ENCODE peak calls at places on chromosomes 1 and 21, in five cellular contexts. M is GM12865, K is thoracic aorta, I is RCC 7860, N is DMS153. A is an unnamed sample.

GRCh38 chr21:37811711-37812110 is 104.5 kb downstream of the KCNJ6 start:
- DNase-seq in M (no peak), I (no peak), N (no peak), K (no peak), A (no peak)

GRCh38 chr21:34344058-34344425 is 19.8 kb upstream of the KCNE2 start:
- DNase-seq in N (no peak), K (no peak), M (no peak), I (no peak), A (no peak)

GRCh38 chr1:117077267-117077666 is 17.1 kb downstream of the TTF2 start:
- DNase-seq in I (peak; percentile 97), K (no peak), N (no peak), M (no peak), A (no peak)

GRCh38 chr1:77170687-77171086 is 48.5 kb downstream of the PIGK start:
- DNase-seq in I (no peak), K (no peak), M (no peak), N (no peak), A (no peak)

GRCh38 chr1:233440952-233441401 is 113.5 kb downstream of the MAP3K21 start:
- DNase-seq in N (peak; percentile 3), I (peak; percentile 65), M (peak; percentile 74), K (no peak), A (peak; percentile 66)

GRCh38 chr1:221435510-221435909 is 306.4 kb downstream of the DUSP10 start:
- DNase-seq in N (peak; percentile 65), I (peak; percentile 69), M (peak; percentile 56), K (no peak), A (peak; percentile 62)

GRCh38 chr1:180267761-180268555 is 37.9 kb downstream of the LHX4 start:
- DNase-seq in K (no peak), I (no peak), N (no peak), M (no peak), A (no peak)

GRCh38 chr1:192830596-192831241 is 21.9 kb downstream of the RGS2 start:
- DNase-seq in K (no peak), N (no peak), I (no peak), M (no peak), A (no peak)

GRCh38 chr1:45111239-45111638 is 95.2 kb downstream of the ZSWIM5 start:
- DNase-seq in N (no peak), M (no peak), K (no peak), I (peak; percentile 1), A (no peak)

GRCh38 chr1:39787468-39787867 is 1.2 kb downstream of the BMP8B start:
- DNase-seq in K (no peak), M (no peak), I (no peak), N (no peak), A (no peak)

GRCh38 chr1:24503870-24504523 is 1.4 kb downstream of the RCAN3 start:
- DNase-seq in M (no peak), I (no peak), N (no peak), K (no peak), A (no peak)

GRCh38 chr1:23727362-23727811 is 15.9 kb upstream of the ELOA start:
- DNase-seq in K (no peak), I (no peak), M (peak; percentile 80), N (peak; percentile 46), A (peak; percentile 52)

GRCh38 chr1:93519196-93519825 is 71.4 kb downstream of the FNBP1L start:
- DNase-seq in K (no peak), M (no peak), N (no peak), I (peak; percentile 29), A (no peak)

GRCh38 chr1:2821970-2822620 is 20.6 kb upstream of the TTC34 start:
- DNase-seq in I (no peak), K (no peak), N (peak; percentile 6), M (peak; percentile 5), A (no peak)

GRCh38 chr1:109643385-109644230 is 12.3 kb upstream of the GSTM4 start:
- DNase-seq in M (peak; percentile 85), I (peak; percentile 50), K (no peak), N (peak; percentile 12), A (peak; percentile 63)

GRCh38 chr1:59699227-59699847 is 115.4 kb upstream of the HOOK1 start:
- DNase-seq in I (peak; percentile 56), N (peak; percentile 16), K (no peak), M (peak; percentile 56), A (peak; percentile 54)

GRCh38 chr1:236451796-236452373 is 57.8 kb downstream of the EDARADD start:
- DNase-seq in M (peak; percentile 45), N (no peak), K (no peak), I (no peak), A (peak; percentile 27)

GRCh38 chr1:16443975-16444745 is 3.6 kb downstream of the NECAP2 start:
- DNase-seq in I (no peak), M (no peak), K (no peak), N (no peak), A (no peak)

GRCh38 chr1:205530116-205530515 is 25.6 kb downstream of the CDK18 start:
- DNase-seq in K (no peak), N (no peak), M (no peak), I (no peak), A (no peak)

GRCh38 chr21:45262616-45263015 is 25.1 kb downstream of the POFUT2 start:
- DNase-seq in I (no peak), N (peak; percentile 4), K (no peak), M (no peak), A (no peak)

GRCh38 chr1:172321429-172321828 is 99.1 kb upstream of the C1orf105 start:
- DNase-seq in I (peak; percentile 13), K (no peak), M (no peak), N (no peak), A (peak; percentile 58)

GRCh38 chr1:84078108-84078823 is 65.8 kb upstream of the PRKACB start:
- DNase-seq in I (no peak), K (no peak), M (peak; percentile 14), N (peak; percentile 8), A (peak; percentile 5)

GRCh38 chr1:8423134-8423701 is 105.3 kb downstream of the SLC45A1 start:
- DNase-seq in N (no peak), K (no peak), I (no peak), M (peak; percentile 27), A (no peak)

GRCh38 chr1:201608635-201609395 is 69.9 kb downstream of the NAV1 start:
- DNase-seq in M (no peak), K (peak; percentile 38), I (no peak), N (no peak), A (no peak)

GRCh38 chr1:153944005-153944821 is 2.3 kb downstream of the DENND4B start:
- DNase-seq in I (no peak), N (no peak), M (no peak), K (no peak), A (no peak)

GRCh38 chr1:59360170-59360569 is 63.3 kb downstream of the FGGY start:
- DNase-seq in K (peak; percentile 4), N (no peak), I (peak; percentile 66), M (no peak), A (peak; percentile 25)

GRCh38 chr1:197807216-197807615 is 31.9 kb upstream of the DENND1B start:
- DNase-seq in M (peak; percentile 61), N (no peak), K (no peak), I (no peak), A (no peak)

GRCh38 chr1:21896652-21897532 is 40.2 kb downstream of the HSPG2 start:
- DNase-seq in I (no peak), N (no peak), M (no peak), K (no peak), A (no peak)

GRCh38 chr1:75996196-75996595 is 64.0 kb upstream of the ASB17 start:
- DNase-seq in K (no peak), I (peak; percentile 66), N (no peak), M (no peak), A (no peak)

GRCh38 chr1:145690587-145691558 is 16.3 kb downstream of the PDZK1 start:
- DNase-seq in N (no peak), K (no peak), I (peak; percentile 53), M (peak; percentile 73), A (peak; percentile 68)

GRCh38 chr1:198713081-198713480 is 74.2 kb downstream of the PTPRC start:
- DNase-seq in I (no peak), M (no peak), N (no peak), K (no peak), A (no peak)

GRCh38 chr1:227788279-227789041 is 27.0 kb upstream of the PRSS38 start:
- DNase-seq in K (no peak), N (peak; percentile 88), M (no peak), I (no peak), A (peak; percentile 23)

GRCh38 chr21:15706686-15707085 is 23.1 kb upstream of the USP25 start:
- DNase-seq in K (no peak), I (peak; percentile 86), M (no peak), N (no peak), A (peak; percentile 23)

GRCh38 chr1:151837197-151837596 is 2.4 kb downstream of the C2CD4D start:
- DNase-seq in N (no peak), M (no peak), K (no peak), I (no peak), A (no peak)

GRCh38 chr1:236983818-236984217 is 20.4 kb downstream of the MT1HL1 start:
- DNase-seq in K (no peak), N (no peak), I (no peak), M (no peak), A (no peak)

GRCh38 chr1:203556047-203556851 is 62.3 kb downstream of the OPTC start:
- DNase-seq in K (peak; percentile 29), N (no peak), I (peak; percentile 53), M (no peak), A (no peak)

GRCh38 chr1:153566414-153567371 is 1.0 kb upstream of the S100A2 start:
- DNase-seq in K (peak; percentile 98), N (peak; percentile 96), I (peak; percentile 99), M (peak; percentile 71), A (peak; percentile 99)